ENCODE peak calls at places on chromosomes 2 and 18, in seven cellular contexts. One of them, this sample, is unnamed.
A peak's percentile ranks its signal among the peaks of the same experiment; 100 is the strongest.

GRCh38 chr18:35982404-35983114 is 10.1 kb downstream of the RMP24 start:
- DNase-seq in stimulated activated CD4-positive, alpha-beta T cell treated with anti-CD3 and anti-CD28 coated beads, Interleukin-15, amount 100 ng/mL, for 1 hour: no peak
- DNase-seq in central memory CD4-positive, alpha-beta T cell: no peak
- DNase-seq in NCI-H1694: no peak
- DNase-seq in AG04449: peak; percentile 82
- DNase-seq in NCI-H2171: no peak
- DNase-seq in T-helper 2 cell treated with Interferon-gamma antibody and Interleukin-4, amounts not matched to agents 5 μg/mL and 100 μg/mL, for 36 hours: no peak
- DNase-seq in this sample: no peak

GRCh38 chr2:171436307-171436706 is 2.3 kb downstream of the DCAF17 start:
- DNase-seq in stimulated activated CD4-positive, alpha-beta T cell treated with anti-CD3 and anti-CD28 coated beads, Interleukin-15, amount 100 ng/mL, for 1 hour: no peak
- DNase-seq in central memory CD4-positive, alpha-beta T cell: no peak
- DNase-seq in NCI-H1694: no peak
- DNase-seq in AG04449: peak; percentile 72
- DNase-seq in NCI-H2171: no peak
- DNase-seq in T-helper 2 cell treated with Interferon-gamma antibody and Interleukin-4, amounts not matched to agents 5 μg/mL and 100 μg/mL, for 36 hours: no peak
- DNase-seq in this sample: no peak

GRCh38 chr2:40325111-40325510 is 126.8 kb downstream of the SLC8A1 start:
- DNase-seq in stimulated activated CD4-positive, alpha-beta T cell treated with anti-CD3 and anti-CD28 coated beads, Interleukin-15, amount 100 ng/mL, for 1 hour: no peak
- DNase-seq in central memory CD4-positive, alpha-beta T cell: no peak
- DNase-seq in NCI-H1694: no peak
- DNase-seq in AG04449: no peak
- DNase-seq in NCI-H2171: no peak
- DNase-seq in T-helper 2 cell treated with Interferon-gamma antibody and Interleukin-4, amounts not matched to agents 5 μg/mL and 100 μg/mL, for 36 hours: no peak
- DNase-seq in this sample: no peak

GRCh38 chr2:159518321-159519005 is 97.9 kb downstream of the BAZ2B start:
- DNase-seq in stimulated activated CD4-positive, alpha-beta T cell treated with anti-CD3 and anti-CD28 coated beads, Interleukin-15, amount 100 ng/mL, for 1 hour: no peak
- DNase-seq in central memory CD4-positive, alpha-beta T cell: no peak
- DNase-seq in NCI-H1694: no peak
- DNase-seq in AG04449: no peak
- DNase-seq in NCI-H2171: peak; percentile 14
- DNase-seq in T-helper 2 cell treated with Interferon-gamma antibody and Interleukin-4, amounts not matched to agents 5 μg/mL and 100 μg/mL, for 36 hours: no peak
- DNase-seq in this sample: no peak

GRCh38 chr2:75089471-75089870 is 109.8 kb downstream of the TACR1 start:
- DNase-seq in stimulated activated CD4-positive, alpha-beta T cell treated with anti-CD3 and anti-CD28 coated beads, Interleukin-15, amount 100 ng/mL, for 1 hour: no peak
- DNase-seq in central memory CD4-positive, alpha-beta T cell: no peak
- DNase-seq in NCI-H1694: no peak
- DNase-seq in AG04449: no peak
- DNase-seq in NCI-H2171: no peak
- DNase-seq in T-helper 2 cell treated with Interferon-gamma antibody and Interleukin-4, amounts not matched to agents 5 μg/mL and 100 μg/mL, for 36 hours: no peak
- DNase-seq in this sample: no peak

GRCh38 chr18:32317651-32318050 is 127.8 kb downstream of the MEP1B start:
- DNase-seq in stimulated activated CD4-positive, alpha-beta T cell treated with anti-CD3 and anti-CD28 coated beads, Interleukin-15, amount 100 ng/mL, for 1 hour: no peak
- DNase-seq in central memory CD4-positive, alpha-beta T cell: no peak
- DNase-seq in NCI-H1694: no peak
- DNase-seq in AG04449: no peak
- DNase-seq in NCI-H2171: no peak
- DNase-seq in T-helper 2 cell treated with Interferon-gamma antibody and Interleukin-4, amounts not matched to agents 5 μg/mL and 100 μg/mL, for 36 hours: no peak
- DNase-seq in this sample: no peak

GRCh38 chr2:240421396-240421795 is 14.1 kb upstream of the GPC1 start:
- DNase-seq in stimulated activated CD4-positive, alpha-beta T cell treated with anti-CD3 and anti-CD28 coated beads, Interleukin-15, amount 100 ng/mL, for 1 hour: no peak
- DNase-seq in central memory CD4-positive, alpha-beta T cell: no peak
- DNase-seq in NCI-H1694: no peak
- DNase-seq in AG04449: no peak
- DNase-seq in NCI-H2171: no peak
- DNase-seq in T-helper 2 cell treated with Interferon-gamma antibody and Interleukin-4, amounts not matched to agents 5 μg/mL and 100 μg/mL, for 36 hours: no peak
- DNase-seq in this sample: peak; percentile 27

GRCh38 chr2:211132046-211132445 is 575.6 kb downstream of the CPS1 start:
- DNase-seq in stimulated activated CD4-positive, alpha-beta T cell treated with anti-CD3 and anti-CD28 coated beads, Interleukin-15, amount 100 ng/mL, for 1 hour: no peak
- DNase-seq in central memory CD4-positive, alpha-beta T cell: no peak
- DNase-seq in NCI-H1694: no peak
- DNase-seq in AG04449: no peak
- DNase-seq in NCI-H2171: no peak
- DNase-seq in T-helper 2 cell treated with Interferon-gamma antibody and Interleukin-4, amounts not matched to agents 5 μg/mL and 100 μg/mL, for 36 hours: no peak
- DNase-seq in this sample: no peak

GRCh38 chr2:45698538-45698937 is 47.1 kb downstream of the PRKCE start:
- DNase-seq in stimulated activated CD4-positive, alpha-beta T cell treated with anti-CD3 and anti-CD28 coated beads, Interleukin-15, amount 100 ng/mL, for 1 hour: no peak
- DNase-seq in central memory CD4-positive, alpha-beta T cell: no peak
- DNase-seq in NCI-H1694: no peak
- DNase-seq in AG04449: no peak
- DNase-seq in NCI-H2171: no peak
- DNase-seq in T-helper 2 cell treated with Interferon-gamma antibody and Interleukin-4, amounts not matched to agents 5 μg/mL and 100 μg/mL, for 36 hours: no peak
- DNase-seq in this sample: no peak

GRCh38 chr2:206558492-206558891 is 83.8 kb upstream of the FAM237A start:
- DNase-seq in stimulated activated CD4-positive, alpha-beta T cell treated with anti-CD3 and anti-CD28 coated beads, Interleukin-15, amount 100 ng/mL, for 1 hour: no peak
- DNase-seq in central memory CD4-positive, alpha-beta T cell: peak; percentile 16
- DNase-seq in NCI-H1694: no peak
- DNase-seq in AG04449: no peak
- DNase-seq in NCI-H2171: no peak
- DNase-seq in T-helper 2 cell treated with Interferon-gamma antibody and Interleukin-4, amounts not matched to agents 5 μg/mL and 100 μg/mL, for 36 hours: no peak
- DNase-seq in this sample: no peak

GRCh38 chr2:212900715-212901114 is 250.7 kb downstream of the IKZF2 start:
- DNase-seq in stimulated activated CD4-positive, alpha-beta T cell treated with anti-CD3 and anti-CD28 coated beads, Interleukin-15, amount 100 ng/mL, for 1 hour: no peak
- DNase-seq in central memory CD4-positive, alpha-beta T cell: no peak
- DNase-seq in NCI-H1694: no peak
- DNase-seq in AG04449: no peak
- DNase-seq in NCI-H2171: no peak
- DNase-seq in T-helper 2 cell treated with Interferon-gamma antibody and Interleukin-4, amounts not matched to agents 5 μg/mL and 100 μg/mL, for 36 hours: no peak
- DNase-seq in this sample: no peak

GRCh38 chr2:127174977-127175376 is 45.1 kb downstream of the CYP27C1 start:
- DNase-seq in stimulated activated CD4-positive, alpha-beta T cell treated with anti-CD3 and anti-CD28 coated beads, Interleukin-15, amount 100 ng/mL, for 1 hour: no peak
- DNase-seq in central memory CD4-positive, alpha-beta T cell: no peak
- DNase-seq in NCI-H1694: no peak
- DNase-seq in AG04449: no peak
- DNase-seq in NCI-H2171: peak; percentile 7
- DNase-seq in T-helper 2 cell treated with Interferon-gamma antibody and Interleukin-4, amounts not matched to agents 5 μg/mL and 100 μg/mL, for 36 hours: no peak
- DNase-seq in this sample: no peak

GRCh38 chr2:224492531-224492930 is 90.6 kb upstream of the FAM124B start:
- DNase-seq in stimulated activated CD4-positive, alpha-beta T cell treated with anti-CD3 and anti-CD28 coated beads, Interleukin-15, amount 100 ng/mL, for 1 hour: no peak
- DNase-seq in central memory CD4-positive, alpha-beta T cell: no peak
- DNase-seq in NCI-H1694: no peak
- DNase-seq in AG04449: no peak
- DNase-seq in NCI-H2171: no peak
- DNase-seq in T-helper 2 cell treated with Interferon-gamma antibody and Interleukin-4, amounts not matched to agents 5 μg/mL and 100 μg/mL, for 36 hours: no peak
- DNase-seq in this sample: no peak

GRCh38 chr2:240401308-240401707 is 34.2 kb upstream of the GPC1 start:
- DNase-seq in stimulated activated CD4-positive, alpha-beta T cell treated with anti-CD3 and anti-CD28 coated beads, Interleukin-15, amount 100 ng/mL, for 1 hour: no peak
- DNase-seq in central memory CD4-positive, alpha-beta T cell: no peak
- DNase-seq in NCI-H1694: no peak
- DNase-seq in AG04449: no peak
- DNase-seq in NCI-H2171: no peak
- DNase-seq in T-helper 2 cell treated with Interferon-gamma antibody and Interleukin-4, amounts not matched to agents 5 μg/mL and 100 μg/mL, for 36 hours: no peak
- DNase-seq in this sample: peak; percentile 38

GRCh38 chr2:119292226-119292625 is 68.6 kb downstream of the STEAP3 start:
- DNase-seq in stimulated activated CD4-positive, alpha-beta T cell treated with anti-CD3 and anti-CD28 coated beads, Interleukin-15, amount 100 ng/mL, for 1 hour: no peak
- DNase-seq in central memory CD4-positive, alpha-beta T cell: no peak
- DNase-seq in NCI-H1694: no peak
- DNase-seq in AG04449: no peak
- DNase-seq in NCI-H2171: no peak
- DNase-seq in T-helper 2 cell treated with Interferon-gamma antibody and Interleukin-4, amounts not matched to agents 5 μg/mL and 100 μg/mL, for 36 hours: no peak
- DNase-seq in this sample: no peak

GRCh38 chr2:30756051-30756719 is 51.1 kb downstream of the CAPN13 start:
- DNase-seq in stimulated activated CD4-positive, alpha-beta T cell treated with anti-CD3 and anti-CD28 coated beads, Interleukin-15, amount 100 ng/mL, for 1 hour: no peak
- DNase-seq in central memory CD4-positive, alpha-beta T cell: no peak
- DNase-seq in NCI-H1694: no peak
- DNase-seq in AG04449: no peak
- DNase-seq in NCI-H2171: no peak
- DNase-seq in T-helper 2 cell treated with Interferon-gamma antibody and Interleukin-4, amounts not matched to agents 5 μg/mL and 100 μg/mL, for 36 hours: no peak
- DNase-seq in this sample: no peak

GRCh38 chr2:214652473-214652872 is 157.0 kb downstream of the BARD1 start:
- DNase-seq in stimulated activated CD4-positive, alpha-beta T cell treated with anti-CD3 and anti-CD28 coated beads, Interleukin-15, amount 100 ng/mL, for 1 hour: no peak
- DNase-seq in central memory CD4-positive, alpha-beta T cell: no peak
- DNase-seq in NCI-H1694: no peak
- DNase-seq in AG04449: no peak
- DNase-seq in NCI-H2171: no peak
- DNase-seq in T-helper 2 cell treated with Interferon-gamma antibody and Interleukin-4, amounts not matched to agents 5 μg/mL and 100 μg/mL, for 36 hours: no peak
- DNase-seq in this sample: no peak

GRCh38 chr2:67561411-67561965 is 164.4 kb downstream of the ETAA1 start:
- DNase-seq in stimulated activated CD4-positive, alpha-beta T cell treated with anti-CD3 and anti-CD28 coated beads, Interleukin-15, amount 100 ng/mL, for 1 hour: no peak
- DNase-seq in central memory CD4-positive, alpha-beta T cell: no peak
- DNase-seq in NCI-H1694: no peak
- DNase-seq in AG04449: no peak
- DNase-seq in NCI-H2171: no peak
- DNase-seq in T-helper 2 cell treated with Interferon-gamma antibody and Interleukin-4, amounts not matched to agents 5 μg/mL and 100 μg/mL, for 36 hours: no peak
- DNase-seq in this sample: no peak

GRCh38 chr2:158232476-158232875 is 130.8 kb downstream of the UPP2 start:
- DNase-seq in stimulated activated CD4-positive, alpha-beta T cell treated with anti-CD3 and anti-CD28 coated beads, Interleukin-15, amount 100 ng/mL, for 1 hour: no peak
- DNase-seq in central memory CD4-positive, alpha-beta T cell: no peak
- DNase-seq in NCI-H1694: no peak
- DNase-seq in AG04449: no peak
- DNase-seq in NCI-H2171: no peak
- DNase-seq in T-helper 2 cell treated with Interferon-gamma antibody and Interleukin-4, amounts not matched to agents 5 μg/mL and 100 μg/mL, for 36 hours: no peak
- DNase-seq in this sample: no peak

GRCh38 chr2:153986488-153987229 is 114.9 kb downstream of the GALNT13 start:
- DNase-seq in stimulated activated CD4-positive, alpha-beta T cell treated with anti-CD3 and anti-CD28 coated beads, Interleukin-15, amount 100 ng/mL, for 1 hour: no peak
- DNase-seq in central memory CD4-positive, alpha-beta T cell: no peak
- DNase-seq in NCI-H1694: no peak
- DNase-seq in AG04449: no peak
- DNase-seq in NCI-H2171: no peak
- DNase-seq in T-helper 2 cell treated with Interferon-gamma antibody and Interleukin-4, amounts not matched to agents 5 μg/mL and 100 μg/mL, for 36 hours: no peak
- DNase-seq in this sample: no peak

GRCh38 chr2:171834286-171834685 is 59.8 kb downstream of the SLC25A12 start:
- DNase-seq in stimulated activated CD4-positive, alpha-beta T cell treated with anti-CD3 and anti-CD28 coated beads, Interleukin-15, amount 100 ng/mL, for 1 hour: no peak
- DNase-seq in central memory CD4-positive, alpha-beta T cell: no peak
- DNase-seq in NCI-H1694: no peak
- DNase-seq in AG04449: no peak
- DNase-seq in NCI-H2171: no peak
- DNase-seq in T-helper 2 cell treated with Interferon-gamma antibody and Interleukin-4, amounts not matched to agents 5 μg/mL and 100 μg/mL, for 36 hours: no peak
- DNase-seq in this sample: no peak

GRCh38 chr2:105761931-105762515 is 17.3 kb downstream of the NCK2 start:
- DNase-seq in stimulated activated CD4-positive, alpha-beta T cell treated with anti-CD3 and anti-CD28 coated beads, Interleukin-15, amount 100 ng/mL, for 1 hour: no peak
- DNase-seq in central memory CD4-positive, alpha-beta T cell: no peak
- DNase-seq in NCI-H1694: no peak
- DNase-seq in AG04449: no peak
- DNase-seq in NCI-H2171: no peak
- DNase-seq in T-helper 2 cell treated with Interferon-gamma antibody and Interleukin-4, amounts not matched to agents 5 μg/mL and 100 μg/mL, for 36 hours: no peak
- DNase-seq in this sample: no peak

GRCh38 chr18:14189858-14190257 is 57.6 kb upstream of the ZNF519 start:
- DNase-seq in stimulated activated CD4-positive, alpha-beta T cell treated with anti-CD3 and anti-CD28 coated beads, Interleukin-15, amount 100 ng/mL, for 1 hour: no peak
- DNase-seq in central memory CD4-positive, alpha-beta T cell: no peak
- DNase-seq in NCI-H1694: no peak
- DNase-seq in AG04449: no peak
- DNase-seq in NCI-H2171: no peak
- DNase-seq in T-helper 2 cell treated with Interferon-gamma antibody and Interleukin-4, amounts not matched to agents 5 μg/mL and 100 μg/mL, for 36 hours: peak; percentile 62
- DNase-seq in this sample: no peak

GRCh38 chr2:156826342-156826933 is 390.3 kb downstream of the GPD2 start:
- DNase-seq in stimulated activated CD4-positive, alpha-beta T cell treated with anti-CD3 and anti-CD28 coated beads, Interleukin-15, amount 100 ng/mL, for 1 hour: no peak
- DNase-seq in central memory CD4-positive, alpha-beta T cell: no peak
- DNase-seq in NCI-H1694: no peak
- DNase-seq in AG04449: no peak
- DNase-seq in NCI-H2171: no peak
- DNase-seq in T-helper 2 cell treated with Interferon-gamma antibody and Interleukin-4, amounts not matched to agents 5 μg/mL and 100 μg/mL, for 36 hours: no peak
- DNase-seq in this sample: no peak

GRCh38 chr2:9897331-9897737 is 54.1 kb downstream of the TAF1B start:
- DNase-seq in stimulated activated CD4-positive, alpha-beta T cell treated with anti-CD3 and anti-CD28 coated beads, Interleukin-15, amount 100 ng/mL, for 1 hour: no peak
- DNase-seq in central memory CD4-positive, alpha-beta T cell: no peak
- DNase-seq in NCI-H1694: peak; percentile 6
- DNase-seq in AG04449: peak; percentile 83
- DNase-seq in NCI-H2171: no peak
- DNase-seq in T-helper 2 cell treated with Interferon-gamma antibody and Interleukin-4, amounts not matched to agents 5 μg/mL and 100 μg/mL, for 36 hours: peak; percentile 55
- DNase-seq in this sample: peak; percentile 83

GRCh38 chr18:70371085-70371735 is 82.4 kb downstream of the SOCS6 start:
- DNase-seq in stimulated activated CD4-positive, alpha-beta T cell treated with anti-CD3 and anti-CD28 coated beads, Interleukin-15, amount 100 ng/mL, for 1 hour: no peak
- DNase-seq in central memory CD4-positive, alpha-beta T cell: no peak
- DNase-seq in NCI-H1694: no peak
- DNase-seq in AG04449: no peak
- DNase-seq in NCI-H2171: no peak
- DNase-seq in T-helper 2 cell treated with Interferon-gamma antibody and Interleukin-4, amounts not matched to agents 5 μg/mL and 100 μg/mL, for 36 hours: no peak
- DNase-seq in this sample: no peak

GRCh38 chr2:8529706-8530277 is 152.1 kb upstream of the ID2 start:
- DNase-seq in stimulated activated CD4-positive, alpha-beta T cell treated with anti-CD3 and anti-CD28 coated beads, Interleukin-15, amount 100 ng/mL, for 1 hour: no peak
- DNase-seq in central memory CD4-positive, alpha-beta T cell: no peak
- DNase-seq in NCI-H1694: no peak
- DNase-seq in AG04449: no peak
- DNase-seq in NCI-H2171: no peak
- DNase-seq in T-helper 2 cell treated with Interferon-gamma antibody and Interleukin-4, amounts not matched to agents 5 μg/mL and 100 μg/mL, for 36 hours: no peak
- DNase-seq in this sample: no peak

GRCh38 chr2:56656826-56657225 is 473.0 kb downstream of the CCDC85A start:
- DNase-seq in stimulated activated CD4-positive, alpha-beta T cell treated with anti-CD3 and anti-CD28 coated beads, Interleukin-15, amount 100 ng/mL, for 1 hour: no peak
- DNase-seq in central memory CD4-positive, alpha-beta T cell: no peak
- DNase-seq in NCI-H1694: no peak
- DNase-seq in AG04449: no peak
- DNase-seq in NCI-H2171: no peak
- DNase-seq in T-helper 2 cell treated with Interferon-gamma antibody and Interleukin-4, amounts not matched to agents 5 μg/mL and 100 μg/mL, for 36 hours: no peak
- DNase-seq in this sample: no peak

GRCh38 chr18:44130365-44130942 is 550.2 kb upstream of the SETBP1 start:
- DNase-seq in stimulated activated CD4-positive, alpha-beta T cell treated with anti-CD3 and anti-CD28 coated beads, Interleukin-15, amount 100 ng/mL, for 1 hour: no peak
- DNase-seq in central memory CD4-positive, alpha-beta T cell: no peak
- DNase-seq in NCI-H1694: peak; percentile 36
- DNase-seq in AG04449: no peak
- DNase-seq in NCI-H2171: peak; percentile 56
- DNase-seq in T-helper 2 cell treated with Interferon-gamma antibody and Interleukin-4, amounts not matched to agents 5 μg/mL and 100 μg/mL, for 36 hours: no peak
- DNase-seq in this sample: no peak

GRCh38 chr2:27707462-27708256 is 44.0 kb downstream of the SLC4A1AP start:
- DNase-seq in stimulated activated CD4-positive, alpha-beta T cell treated with anti-CD3 and anti-CD28 coated beads, Interleukin-15, amount 100 ng/mL, for 1 hour: no peak
- DNase-seq in central memory CD4-positive, alpha-beta T cell: no peak
- DNase-seq in NCI-H1694: no peak
- DNase-seq in AG04449: no peak
- DNase-seq in NCI-H2171: no peak
- DNase-seq in T-helper 2 cell treated with Interferon-gamma antibody and Interleukin-4, amounts not matched to agents 5 μg/mL and 100 μg/mL, for 36 hours: no peak
- DNase-seq in this sample: peak; percentile 91

GRCh38 chr2:106197878-106198277 is 3.8 kb upstream of the UXS1 start:
- DNase-seq in stimulated activated CD4-positive, alpha-beta T cell treated with anti-CD3 and anti-CD28 coated beads, Interleukin-15, amount 100 ng/mL, for 1 hour: no peak
- DNase-seq in central memory CD4-positive, alpha-beta T cell: no peak
- DNase-seq in NCI-H1694: no peak
- DNase-seq in AG04449: peak; percentile 95
- DNase-seq in NCI-H2171: no peak
- DNase-seq in T-helper 2 cell treated with Interferon-gamma antibody and Interleukin-4, amounts not matched to agents 5 μg/mL and 100 μg/mL, for 36 hours: no peak
- DNase-seq in this sample: no peak

GRCh38 chr18:5630057-5630765 is 86.4 kb upstream of the EPB41L3 start:
- DNase-seq in stimulated activated CD4-positive, alpha-beta T cell treated with anti-CD3 and anti-CD28 coated beads, Interleukin-15, amount 100 ng/mL, for 1 hour: no peak
- DNase-seq in central memory CD4-positive, alpha-beta T cell: no peak
- DNase-seq in NCI-H1694: peak; percentile 53
- DNase-seq in AG04449: no peak
- DNase-seq in NCI-H2171: peak; percentile 85
- DNase-seq in T-helper 2 cell treated with Interferon-gamma antibody and Interleukin-4, amounts not matched to agents 5 μg/mL and 100 μg/mL, for 36 hours: peak; percentile 45
- DNase-seq in this sample: no peak

GRCh38 chr2:117832905-117833613 is 18.6 kb downstream of the DDX18 start:
- DNase-seq in stimulated activated CD4-positive, alpha-beta T cell treated with anti-CD3 and anti-CD28 coated beads, Interleukin-15, amount 100 ng/mL, for 1 hour: no peak
- DNase-seq in central memory CD4-positive, alpha-beta T cell: no peak
- DNase-seq in NCI-H1694: no peak
- DNase-seq in AG04449: no peak
- DNase-seq in NCI-H2171: no peak
- DNase-seq in T-helper 2 cell treated with Interferon-gamma antibody and Interleukin-4, amounts not matched to agents 5 μg/mL and 100 μg/mL, for 36 hours: no peak
- DNase-seq in this sample: no peak

GRCh38 chr2:159613515-159614336 is 2.6 kb downstream of the BAZ2B start:
- DNase-seq in stimulated activated CD4-positive, alpha-beta T cell treated with anti-CD3 and anti-CD28 coated beads, Interleukin-15, amount 100 ng/mL, for 1 hour: no peak
- DNase-seq in central memory CD4-positive, alpha-beta T cell: no peak
- DNase-seq in NCI-H1694: peak; percentile 33
- DNase-seq in AG04449: no peak
- DNase-seq in NCI-H2171: no peak
- DNase-seq in T-helper 2 cell treated with Interferon-gamma antibody and Interleukin-4, amounts not matched to agents 5 μg/mL and 100 μg/mL, for 36 hours: no peak
- DNase-seq in this sample: no peak

GRCh38 chr2:234996467-234997270 is 44.9 kb downstream of the SH3BP4 start:
- DNase-seq in stimulated activated CD4-positive, alpha-beta T cell treated with anti-CD3 and anti-CD28 coated beads, Interleukin-15, amount 100 ng/mL, for 1 hour: no peak
- DNase-seq in central memory CD4-positive, alpha-beta T cell: no peak
- DNase-seq in NCI-H1694: no peak
- DNase-seq in AG04449: peak; percentile 73
- DNase-seq in NCI-H2171: no peak
- DNase-seq in T-helper 2 cell treated with Interferon-gamma antibody and Interleukin-4, amounts not matched to agents 5 μg/mL and 100 μg/mL, for 36 hours: no peak
- DNase-seq in this sample: peak; percentile 66

GRCh38 chr18:55819448-55819847 is 231.5 kb upstream of the TCF4 start:
- DNase-seq in stimulated activated CD4-positive, alpha-beta T cell treated with anti-CD3 and anti-CD28 coated beads, Interleukin-15, amount 100 ng/mL, for 1 hour: no peak
- DNase-seq in central memory CD4-positive, alpha-beta T cell: no peak
- DNase-seq in NCI-H1694: no peak
- DNase-seq in AG04449: no peak
- DNase-seq in NCI-H2171: no peak
- DNase-seq in T-helper 2 cell treated with Interferon-gamma antibody and Interleukin-4, amounts not matched to agents 5 μg/mL and 100 μg/mL, for 36 hours: no peak
- DNase-seq in this sample: no peak

GRCh38 chr2:54898451-54899226 is 151.6 kb downstream of the RTN4 start:
- DNase-seq in stimulated activated CD4-positive, alpha-beta T cell treated with anti-CD3 and anti-CD28 coated beads, Interleukin-15, amount 100 ng/mL, for 1 hour: no peak
- DNase-seq in central memory CD4-positive, alpha-beta T cell: no peak
- DNase-seq in NCI-H1694: peak; percentile 61
- DNase-seq in AG04449: no peak
- DNase-seq in NCI-H2171: no peak
- DNase-seq in T-helper 2 cell treated with Interferon-gamma antibody and Interleukin-4, amounts not matched to agents 5 μg/mL and 100 μg/mL, for 36 hours: no peak
- DNase-seq in this sample: no peak

GRCh38 chr18:961644-962355 is 57.1 kb downstream of the ADCYAP1 start:
- DNase-seq in stimulated activated CD4-positive, alpha-beta T cell treated with anti-CD3 and anti-CD28 coated beads, Interleukin-15, amount 100 ng/mL, for 1 hour: no peak
- DNase-seq in central memory CD4-positive, alpha-beta T cell: peak; percentile 16
- DNase-seq in NCI-H1694: peak; percentile 23
- DNase-seq in AG04449: no peak
- DNase-seq in NCI-H2171: no peak
- DNase-seq in T-helper 2 cell treated with Interferon-gamma antibody and Interleukin-4, amounts not matched to agents 5 μg/mL and 100 μg/mL, for 36 hours: peak; percentile 10
- DNase-seq in this sample: no peak